ENCODE peak calls at places on chromosomes 11 and 22, in four cellular contexts. H, L, Q and N are unnamed samples.

GRCh38 chr11:76592961-76593360 is 77.6 kb downstream of the LRRC32 start:
- DNase-seq in L (no peak), H (no peak), Q (no peak), N (no peak)

GRCh38 chr11:83069441-83070043 is 2.2 kb downstream of the RAB30 start:
- DNase-seq in Q (no peak), H (no peak), L (no peak), N (no peak)

GRCh38 chr11:108142304-108142703 is 20.9 kb downstream of the ACAT1 start:
- DNase-seq in Q (no peak), H (no peak), L (no peak), N (no peak)

GRCh38 chr11:21229224-21229623 is 559.8 kb downstream of the NELL1 start:
- DNase-seq in L (no peak), H (no peak), Q (no peak), N (no peak)

GRCh38 chr11:100849914-100850235 is 162.8 kb downstream of the ARHGAP42 start:
- DNase-seq in Q (no peak), L (no peak), H (no peak), N (no peak)

GRCh38 chr11:98455500-98456186 is 565.1 kb upstream of the CNTN5 start:
- DNase-seq in Q (no peak), H (no peak), L (peak), N (no peak)

GRCh38 chr11:45285931-45286632 is at the start of gene SYT13:
- DNase-seq in L (no peak), H (no peak), Q (no peak), N (no peak)

GRCh38 chr11:15967166-15967565 is 389.2 kb downstream of the SOX6 start:
- DNase-seq in Q (no peak), L (peak), H (no peak), N (no peak)

GRCh38 chr22:43118953-43119458 is 8.5 kb downstream of the BIK start:
- DNase-seq in H (peak), Q (peak), L (no peak), N (no peak)

GRCh38 chr22:48705159-48705916 is 1122.3 kb downstream of the BRD1 start:
- DNase-seq in Q (no peak), L (no peak), H (no peak), N (no peak)

GRCh38 chr11:118448294-118448693 is 12.0 kb downstream of the KMT2A start:
- DNase-seq in H (peak), L (no peak), Q (peak), N (no peak)

GRCh38 chr11:123178166-123178565 is 16.9 kb downstream of the CLMP start:
- DNase-seq in L (no peak), Q (no peak), H (no peak), N (no peak)

GRCh38 chr11:71563401-71563800 is 2.0 kb upstream of the KRTAP5-10 start:
- DNase-seq in H (no peak), Q (peak), L (peak), N (peak)

GRCh38 chr11:1163321-1163910 is 5.7 kb downstream of the MUC5AC start:
- DNase-seq in Q (no peak), H (no peak), L (no peak), N (no peak)

GRCh38 chr11:134363592-134363991 is 31.8 kb downstream of the GLB1L2 start:
- DNase-seq in L (peak), Q (no peak), H (no peak), N (no peak)

GRCh38 chr22:42061041-42061440 is 9.6 kb downstream of the NAGA start:
- DNase-seq in H (no peak), L (no peak), Q (no peak), N (no peak)

GRCh38 chr22:21937821-21938070 is 14.9 kb downstream of the PPM1F start:
- DNase-seq in H (no peak), Q (no peak), L (no peak), N (no peak)

GRCh38 chr22:27159016-27159415 is 501.6 kb downstream of the MIAT start:
- DNase-seq in H (no peak), L (no peak), Q (no peak), N (no peak)

GRCh38 chr11:6646040-6646439 is 9.6 kb downstream of the DCHS1 start:
- DNase-seq in H (no peak), Q (no peak), L (peak), N (peak)

GRCh38 chr11:42772886-42773285 is 538.9 kb upstream of the API5 start:
- DNase-seq in Q (no peak), H (no peak), L (no peak), N (no peak)

GRCh38 chr11:46710821-46711269 is 8.2 kb upstream of the F2 start:
- DNase-seq in H (no peak), L (no peak), Q (no peak), N (no peak)

GRCh38 chr11:19821412-19821875 is 108.8 kb downstream of the NAV2 start:
- DNase-seq in L (no peak), Q (no peak), H (no peak), N (no peak)

GRCh38 chr11:16843307-16843706 is 104.9 kb downstream of the C11orf58 start:
- DNase-seq in H (no peak), L (peak), Q (no peak), N (no peak)

GRCh38 chr11:76206327-76207081 is at the start of gene WNT11:
- DNase-seq in Q (no peak), L (peak), H (no peak), N (peak)

GRCh38 chr11:131033151-131033651 is 116.9 kb upstream of the SNX19 start:
- DNase-seq in L (peak), Q (no peak), H (no peak), N (no peak)

GRCh38 chr22:28021998-28022660 is 103.1 kb upstream of the PITPNB start:
- DNase-seq in H (no peak), Q (no peak), L (no peak), N (no peak)

GRCh38 chr22:50731811-50732624 is 6.0 kb upstream of the ACR start:
- DNase-seq in Q (peak), L (peak), H (no peak), N (peak)

GRCh38 chr11:88208742-88209141 is 33.5 kb upstream of the RAB38 start:
- DNase-seq in Q (no peak), L (no peak), H (no peak), N (peak)
- TF ChIP-seq SPI1 in Q (no peak), L (no peak), H (no peak), N (no peak)

GRCh38 chr22:46083383-46084350 is 66.7 kb upstream of the PPARA start:
- DNase-seq in Q (no peak), L (no peak), H (no peak), N (no peak)

GRCh38 chr22:46081831-46082210 is 68.5 kb upstream of the PPARA start:
- DNase-seq in H (no peak), Q (no peak), L (no peak), N (no peak)

GRCh38 chr22:46084376-46084775 is 66.0 kb upstream of the PPARA start:
- DNase-seq in Q (no peak), H (no peak), L (no peak), N (no peak)

GRCh38 chr22:46081036-46081830 is 69.1 kb upstream of the PPARA start:
- DNase-seq in H (no peak), L (no peak), Q (no peak), N (no peak)

GRCh38 chr22:46082633-46083032 is 67.7 kb upstream of the PPARA start:
- DNase-seq in Q (no peak), L (no peak), H (no peak), N (no peak)
- TF ChIP-seq SPI1 in Q (no peak), L (no peak), H (no peak), N (no peak)

DNA sequence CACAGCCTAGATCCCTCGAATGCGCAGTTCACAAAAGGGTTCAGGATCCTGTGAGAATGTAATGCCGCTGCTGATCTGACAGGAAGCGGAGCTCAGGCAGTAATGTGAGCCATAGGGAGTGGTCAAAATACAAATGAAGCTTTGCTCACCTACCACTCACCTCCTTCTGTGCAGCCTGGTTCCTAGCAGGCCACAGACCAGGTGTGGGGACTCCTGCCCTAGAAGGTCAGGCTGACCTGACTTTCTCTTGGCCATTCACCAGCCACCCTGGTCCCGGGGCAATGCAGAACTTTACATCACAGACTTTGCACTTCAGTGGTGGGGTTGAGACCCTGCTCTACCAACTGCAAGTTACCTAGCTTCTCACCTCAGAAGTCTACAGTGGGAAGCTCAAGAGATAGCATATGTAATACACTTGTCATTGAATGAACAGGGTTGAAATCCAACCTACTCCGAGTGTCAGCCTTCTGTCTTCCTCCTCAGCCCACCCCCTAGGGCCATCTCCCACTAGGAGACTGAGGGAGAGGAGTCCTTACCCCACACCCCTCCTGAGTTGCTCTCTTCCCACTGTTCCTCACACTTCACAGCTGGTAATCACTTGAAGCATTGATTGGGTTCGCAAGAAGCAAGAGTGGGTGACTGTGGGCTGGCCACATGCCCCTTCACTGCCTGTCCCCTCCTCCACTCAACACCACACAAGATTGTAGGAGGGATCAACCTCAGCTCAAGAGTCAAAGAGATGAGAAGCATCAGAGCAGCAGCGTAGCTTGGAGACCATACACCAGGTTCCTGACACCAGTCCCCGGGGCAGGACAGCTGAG is 2.0 kb upstream of the KCNJ1 start:
- DNase-seq in L (no peak), H (no peak), Q (no peak), N (no peak)
- TF ChIP-seq SPI1 in L (no peak), H (no peak), Q (no peak), N (no peak)

GRCh38 chr11:73383249-73384126 is 7.3 kb downstream of the RELT start:
- DNase-seq in Q (no peak), H (no peak), L (no peak), N (no peak)
- TF ChIP-seq SPI1 in Q (no peak), H (no peak), L (no peak), N (no peak)

DNA sequence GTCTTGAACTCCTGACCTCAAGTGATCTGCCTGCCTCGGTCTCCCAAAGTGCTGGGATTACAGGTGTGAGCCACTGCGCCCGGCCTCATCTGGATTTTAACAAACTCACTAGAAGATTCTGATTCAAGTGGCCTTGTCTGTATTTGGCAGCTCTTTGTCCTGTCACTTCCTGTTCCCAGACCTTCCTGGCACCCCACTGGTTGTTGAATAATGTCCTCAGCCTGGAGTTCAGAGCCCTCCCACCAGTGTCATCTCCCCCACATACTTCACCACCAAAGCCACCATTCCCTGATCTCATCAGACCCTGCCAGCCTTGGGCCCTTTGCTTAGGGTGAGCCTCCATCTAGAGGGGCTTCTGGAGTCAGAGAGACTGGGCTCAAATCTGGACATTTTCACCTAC is 3.3 kb downstream of the PELI3 start:
- DNase-seq in Q (no peak), L (no peak), H (no peak), N (no peak)
- TF ChIP-seq SPI1 in Q (no peak), L (no peak), H (no peak), N (no peak)

DNA sequence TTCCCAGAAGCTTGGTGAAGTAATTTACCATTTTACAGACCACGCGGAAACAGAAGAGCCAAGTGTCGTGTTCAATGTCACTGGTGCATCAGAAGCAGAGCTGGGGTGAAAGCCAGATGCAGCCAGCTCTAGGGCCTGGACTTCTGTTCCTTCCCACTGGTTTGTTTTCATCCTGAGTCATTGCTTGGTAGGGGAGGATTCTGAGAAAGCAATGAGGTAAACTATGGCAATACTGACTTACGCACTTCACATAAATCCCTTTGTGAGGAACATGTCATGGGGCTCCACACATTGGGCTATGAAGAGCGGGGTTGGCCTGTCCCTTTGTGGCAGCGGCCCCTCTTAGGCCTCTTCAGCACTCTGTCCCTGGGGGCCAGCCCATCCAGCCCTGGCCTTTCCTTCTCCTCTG is 52.4 kb upstream of the RBFOX2 start:
- DNase-seq in H (no peak), L (no peak), Q (no peak), N (no peak)
- TF ChIP-seq SPI1 in H (no peak), L (no peak), Q (no peak), N (no peak)

DNA sequence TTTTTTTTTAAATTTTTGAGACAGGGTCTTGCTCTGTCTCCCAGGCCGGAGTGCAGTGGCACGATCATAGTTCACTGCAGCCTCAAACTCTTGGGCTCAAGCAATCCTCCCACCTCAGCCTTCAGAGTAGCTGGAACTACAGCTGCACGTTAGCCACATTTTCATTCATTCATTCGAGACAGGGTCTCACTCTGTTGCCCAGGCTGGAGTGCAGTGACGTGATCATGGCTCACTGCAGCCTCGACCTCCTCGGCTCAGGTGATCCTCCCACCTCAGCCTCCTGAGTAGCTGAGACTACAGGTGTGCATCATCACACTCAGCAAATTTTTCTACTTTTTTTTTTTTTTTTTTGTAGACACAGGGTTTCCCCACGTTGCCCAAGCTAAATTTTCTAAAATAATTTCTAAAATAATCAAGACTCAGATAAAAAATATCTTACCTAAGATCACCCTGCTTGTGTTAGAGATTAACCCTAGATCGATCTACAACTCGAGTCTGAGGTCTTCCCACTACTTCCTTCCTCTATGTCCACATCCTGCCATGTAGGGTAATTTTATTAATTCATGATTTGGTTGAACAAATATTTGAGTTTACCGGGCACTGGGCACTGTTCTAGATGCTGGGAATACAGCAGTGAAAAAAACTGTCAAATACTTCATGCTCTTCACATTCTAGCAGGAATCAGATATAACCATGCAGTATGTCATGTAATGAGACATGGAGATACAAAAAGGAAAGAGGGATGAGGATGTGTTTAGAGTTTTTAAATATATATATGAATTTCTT is 15.1 kb downstream of the EIF4G2 start:
- DNase-seq in H (no peak), L (no peak), Q (no peak), N (no peak)
- TF ChIP-seq SPI1 in H (no peak), L (no peak), Q (no peak), N (no peak)

GRCh38 chr11:33551051-33551450 is 149.6 kb downstream of the C11orf91 start:
- DNase-seq in Q (no peak), L (no peak), H (no peak), N (no peak)
- TF ChIP-seq SPI1 in Q (no peak), L (no peak), H (no peak), N (no peak)

GRCh38 chr22:40668611-40669390 is 10.5 kb upstream of the MCHR1 start:
- DNase-seq in Q (no peak), H (no peak), L (peak), N (no peak)
- TF ChIP-seq SPI1 in Q (no peak), H (no peak), L (no peak), N (no peak)

DNA sequence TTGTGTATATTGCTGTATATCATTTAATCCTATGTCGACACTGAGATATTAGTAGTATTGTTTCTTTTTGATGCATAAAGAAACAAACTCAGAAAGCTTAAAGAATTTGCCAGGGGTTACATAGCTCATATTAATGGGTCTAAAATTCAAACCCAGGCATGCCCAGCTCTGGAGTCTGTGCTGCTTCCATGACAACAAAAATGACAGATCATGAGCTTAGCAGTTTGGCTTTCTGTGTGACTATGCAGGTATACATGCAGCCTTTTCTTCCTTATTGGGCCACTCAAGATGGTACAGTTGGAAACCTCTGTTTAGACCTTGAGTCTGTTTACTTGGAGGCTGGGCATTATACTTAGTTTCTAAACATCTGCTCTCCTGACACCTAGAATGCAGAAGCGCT is 220.5 kb upstream of the TENM4 start:
- DNase-seq in H (no peak), L (no peak), Q (no peak), N (no peak)
- TF ChIP-seq SPI1 in H (no peak), L (no peak), Q (no peak), N (no peak)